ENCODE peak calls at places on chromosomes 6 and 20, in ten cellular contexts. U, X, V, H, J, K, M, D, B and P are unnamed samples.
A peak's percentile ranks its signal among the peaks of the same experiment; 100 is the strongest.

GRCh38 chr20:60095456-60095855 is 137.2 kb downstream of the CDH26 start:
- DNase-seq in J (no peak), B (no peak), U (no peak), K (no peak), X (no peak), M (no peak), H (no peak), V (no peak), D (no peak), P (no peak)

GRCh38 chr20:61879303-61879620 is 186.4 kb downstream of the TAF4 start:
- DNase-seq in M (no peak), X (no peak), B (no peak), U (no peak), K (no peak), D (no peak), J (no peak), H (no peak), V (no peak), P (no peak)

GRCh38 chr20:10637062-10637559 is 36.7 kb downstream of the JAG1 start:
- DNase-seq in B (no peak), D (no peak), V (peak; percentile 41), H (no peak), U (peak; percentile 95), X (no peak), M (no peak), J (no peak), K (no peak), P (no peak)

GRCh38 chr6:89287351-89288028 is 27.6 kb downstream of the GABRR2 start:
- DNase-seq in U (no peak), B (no peak), D (no peak), V (no peak), J (no peak), H (no peak), K (no peak), M (no peak), X (no peak), P (no peak)

GRCh38 chr6:127347188-127347587 is 3.8 kb upstream of the ECHDC1 start:
- DNase-seq in K (no peak), D (no peak), M (no peak), B (no peak), U (no peak), X (no peak), V (peak; percentile 80), H (peak; percentile 94), J (no peak), P (no peak)

GRCh38 chr6:69162811-69163210 is 527.7 kb downstream of the ADGRB3 start:
- DNase-seq in H (no peak), X (no peak), J (no peak), U (peak; percentile 19), M (no peak), K (no peak), V (no peak), D (no peak), B (no peak), P (no peak)

GRCh38 chr6:22112490-22112889 is 184.3 kb downstream of the PRL start:
- DNase-seq in U (no peak), B (no peak), J (no peak), H (no peak), V (no peak), X (no peak), K (no peak), M (no peak), D (no peak), P (no peak)

GRCh38 chr6:135722679-135723078 is 128.8 kb upstream of the PDE7B start:
- DNase-seq in M (no peak), H (no peak), J (no peak), B (no peak), U (peak; percentile 100), X (no peak), K (peak; percentile 64), D (peak; percentile 7), V (peak; percentile 66), P (no peak)

GRCh38 chr20:35757098-35757705 is 14.6 kb upstream of the PHF20 start:
- DNase-seq in V (no peak), X (no peak), K (no peak), D (no peak), J (no peak), H (no peak), M (no peak), B (no peak), U (peak; percentile 40), P (no peak)

GRCh38 chr20:61938839-61939690 is 126.6 kb downstream of the TAF4 start:
- DNase-seq in X (no peak), J (no peak), M (no peak), B (no peak), D (no peak), V (no peak), U (no peak), K (no peak), H (no peak), P (no peak)

GRCh38 chr20:53917145-53918009 is 153.0 kb downstream of the BCAS1 start:
- DNase-seq in H (no peak), M (no peak), U (peak; percentile 92), D (no peak), J (no peak), K (no peak), X (no peak), V (peak; percentile 90), B (no peak), P (no peak)

GRCh38 chr6:150100745-150101144 is 31.8 kb upstream of the ULBP3 start:
- DNase-seq in K (no peak), B (no peak), H (no peak), D (no peak), M (peak; percentile 20), V (no peak), X (no peak), J (no peak), U (no peak), P (no peak)

GRCh38 chr6:157683707-157684106 is 139.3 kb upstream of the SNX9 start:
- DNase-seq in U (no peak), M (no peak), J (no peak), B (no peak), X (no peak), H (no peak), D (no peak), K (no peak), V (no peak), P (no peak)

GRCh38 chr6:17519120-17519519 is 81.0 kb upstream of the FAM8A1 start:
- DNase-seq in U (no peak), X (no peak), D (no peak), J (no peak), M (no peak), V (no peak), B (no peak), K (no peak), H (no peak), P (no peak)

GRCh38 chr20:34143951-34144350 is 31.9 kb upstream of the EIF2S2 start:
- DNase-seq in M (no peak), V (peak; percentile 46), K (peak; percentile 73), H (no peak), U (peak; percentile 74), D (no peak), J (no peak), X (no peak), B (no peak), P (no peak)

GRCh38 chr20:58448958-58449357 is 59.9 kb downstream of the VAPB start:
- DNase-seq in U (no peak), K (no peak), J (no peak), B (no peak), M (no peak), D (no peak), H (no peak), V (no peak), X (no peak), P (no peak)

GRCh38 chr20:57389695-57390603 is 1.2 kb upstream of the RBM38 start:
- DNase-seq in M (peak; percentile 62), X (no peak), U (no peak), K (no peak), B (peak; percentile 66), D (no peak), H (peak; percentile 30), V (no peak), J (no peak), P (no peak)

GRCh38 chr6:25027221-25027916 is 91.6 kb upstream of the RIPOR2 start:
- DNase-seq in B (peak; percentile 60), D (peak; percentile 62), J (no peak), U (no peak), K (no peak), M (no peak), H (peak; percentile 83), X (no peak), V (no peak), P (no peak)

GRCh38 chr20:9119776-9120175 is 50.9 kb downstream of the PLCB4 start:
- DNase-seq in H (no peak), U (peak; percentile 96), B (no peak), X (peak; percentile 76), D (no peak), J (no peak), K (no peak), V (peak; percentile 15), M (no peak), P (no peak)

GRCh38 chr20:57135875-57136274 is 130.6 kb downstream of the BMP7 start:
- DNase-seq in B (no peak), V (no peak), D (no peak), H (no peak), K (no peak), U (peak; percentile 30), X (no peak), M (no peak), J (no peak), P (no peak)

GRCh38 chr6:84522135-84522535 is 242.3 kb downstream of the TBX18 start:
- DNase-seq in D (no peak), U (peak; percentile 80), V (peak; percentile 72), M (no peak), K (peak; percentile 43), B (no peak), X (no peak), H (no peak), J (no peak), P (no peak)

GRCh38 chr20:24756292-24757025 is 192.6 kb upstream of the CST7 start:
- DNase-seq in J (no peak), X (no peak), H (no peak), K (no peak), D (no peak), M (peak; percentile 28), B (no peak), U (no peak), V (no peak), P (no peak)

GRCh38 chr6:40713002-40713719 is 126.0 kb upstream of the LRFN2 start:
- DNase-seq in K (no peak), M (no peak), B (no peak), X (no peak), H (no peak), J (no peak), U (no peak), D (no peak), V (peak; percentile 6), P (no peak)

GRCh38 chr6:30744054-30744805 is at the start of gene IER3:
- DNase-seq in D (no peak), J (peak; percentile 66), U (peak; percentile 96), H (peak; percentile 58), B (peak; percentile 61), M (peak; percentile 86), X (peak; percentile 63), V (peak; percentile 95), K (peak; percentile 94), P (peak; percentile 69)

GRCh38 chr20:48521121-48521520 is 306.7 kb downstream of the PREX1 start:
- DNase-seq in X (no peak), B (no peak), K (no peak), M (no peak), D (no peak), V (no peak), H (no peak), U (no peak), J (no peak), P (no peak)

GRCh38 chr20:31560900-31561598 is 44.0 kb upstream of the ID1 start:
- DNase-seq in U (peak; percentile 100), B (no peak), J (no peak), K (peak; percentile 99), X (no peak), D (no peak), H (peak; percentile 5), M (no peak), V (peak; percentile 94), P (peak; percentile 73)

GRCh38 chr6:82178084-82178758 is 69.3 kb downstream of the IBTK start:
- DNase-seq in B (no peak), U (peak; percentile 39), V (peak; percentile 48), H (peak; percentile 28), K (peak; percentile 11), M (no peak), X (peak; percentile 37), J (no peak), D (no peak), P (no peak)

GRCh38 chr6:128158496-128158895 is 257.6 kb upstream of the THEMIS start:
- DNase-seq in U (peak; percentile 79), V (peak; percentile 64), H (no peak), B (no peak), K (no peak), J (no peak), M (no peak), D (no peak), X (no peak), P (no peak)